ENCODE peak calls at places on chromosomes 7 and 10, in seven cellular contexts. One of them, this sample, is unnamed.

GRCh38 chr7:128891110-128891941 is 19.2 kb downstream of the KCP start:
- DNase-seq in fibroblast of pulmonary artery: no peak
- DNase-seq in activated naive CD4-positive, alpha-beta T cell: no peak
- DNase-seq in adrenal gland: no peak
- DNase-seq in stimulated activated CD4-positive, alpha-beta T cell treated with anti-CD3 and anti-CD28 coated beads, Interleukin-1b, Interleukin-23, amount 100 ng/mL, for 24 hours: no peak
- DNase-seq in GF-D8: no peak
- DNase-seq in activated T-helper 1 cell treated with Interleukin-2 at 50 U/mL for 16 hours: no peak
- DNase-seq in this sample: no peak

GRCh38 chr10:69840773-69841172 is 39.1 kb downstream of the COL13A1 start:
- DNase-seq in fibroblast of pulmonary artery: no peak
- DNase-seq in activated naive CD4-positive, alpha-beta T cell: no peak
- DNase-seq in adrenal gland: no peak
- DNase-seq in stimulated activated CD4-positive, alpha-beta T cell treated with anti-CD3 and anti-CD28 coated beads, Interleukin-1b, Interleukin-23, amount 100 ng/mL, for 24 hours: no peak
- DNase-seq in GF-D8: no peak
- DNase-seq in activated T-helper 1 cell treated with Interleukin-2 at 50 U/mL for 16 hours: no peak
- DNase-seq in this sample: no peak

GRCh38 chr7:102286237-102287081 is at the start of gene SH2B2:
- DNase-seq in fibroblast of pulmonary artery: peak
- DNase-seq in activated naive CD4-positive, alpha-beta T cell: no peak
- DNase-seq in adrenal gland: peak
- DNase-seq in stimulated activated CD4-positive, alpha-beta T cell treated with anti-CD3 and anti-CD28 coated beads, Interleukin-1b, Interleukin-23, amount 100 ng/mL, for 24 hours: no peak
- DNase-seq in GF-D8: peak
- DNase-seq in activated T-helper 1 cell treated with Interleukin-2 at 50 U/mL for 16 hours: peak
- DNase-seq in this sample: no peak

GRCh38 chr7:93150200-93150835 is 2.1 kb upstream of the SAMD9L start:
- DNase-seq in fibroblast of pulmonary artery: peak
- DNase-seq in activated naive CD4-positive, alpha-beta T cell: no peak
- DNase-seq in adrenal gland: no peak
- DNase-seq in stimulated activated CD4-positive, alpha-beta T cell treated with anti-CD3 and anti-CD28 coated beads, Interleukin-1b, Interleukin-23, amount 100 ng/mL, for 24 hours: no peak
- DNase-seq in GF-D8: no peak
- DNase-seq in activated T-helper 1 cell treated with Interleukin-2 at 50 U/mL for 16 hours: no peak
- DNase-seq in this sample: no peak

GRCh38 chr10:119667562-119668328 is 16.6 kb downstream of the BAG3 start:
- DNase-seq in fibroblast of pulmonary artery: peak
- DNase-seq in activated naive CD4-positive, alpha-beta T cell: no peak
- DNase-seq in adrenal gland: peak
- DNase-seq in stimulated activated CD4-positive, alpha-beta T cell treated with anti-CD3 and anti-CD28 coated beads, Interleukin-1b, Interleukin-23, amount 100 ng/mL, for 24 hours: no peak
- DNase-seq in GF-D8: no peak
- DNase-seq in activated T-helper 1 cell treated with Interleukin-2 at 50 U/mL for 16 hours: no peak
- DNase-seq in this sample: peak

GRCh38 chr7:105493928-105494325 is 28.1 kb downstream of the PUS7 start:
- DNase-seq in fibroblast of pulmonary artery: peak
- DNase-seq in activated naive CD4-positive, alpha-beta T cell: no peak
- DNase-seq in adrenal gland: no peak
- DNase-seq in stimulated activated CD4-positive, alpha-beta T cell treated with anti-CD3 and anti-CD28 coated beads, Interleukin-1b, Interleukin-23, amount 100 ng/mL, for 24 hours: no peak
- DNase-seq in GF-D8: no peak
- DNase-seq in activated T-helper 1 cell treated with Interleukin-2 at 50 U/mL for 16 hours: no peak
- DNase-seq in this sample: peak

GRCh38 chr10:100006241-100006886 is 3.4 kb downstream of the DNMBP start:
- DNase-seq in fibroblast of pulmonary artery: peak
- DNase-seq in activated naive CD4-positive, alpha-beta T cell: no peak
- DNase-seq in adrenal gland: peak
- DNase-seq in stimulated activated CD4-positive, alpha-beta T cell treated with anti-CD3 and anti-CD28 coated beads, Interleukin-1b, Interleukin-23, amount 100 ng/mL, for 24 hours: no peak
- DNase-seq in GF-D8: no peak
- DNase-seq in activated T-helper 1 cell treated with Interleukin-2 at 50 U/mL for 16 hours: no peak
- DNase-seq in this sample: peak

GRCh38 chr10:68208424-68209042 is 23.4 kb downstream of the ATOH7 start:
- DNase-seq in fibroblast of pulmonary artery: peak
- DNase-seq in activated naive CD4-positive, alpha-beta T cell: no peak
- DNase-seq in adrenal gland: peak
- DNase-seq in stimulated activated CD4-positive, alpha-beta T cell treated with anti-CD3 and anti-CD28 coated beads, Interleukin-1b, Interleukin-23, amount 100 ng/mL, for 24 hours: no peak
- DNase-seq in GF-D8: no peak
- DNase-seq in activated T-helper 1 cell treated with Interleukin-2 at 50 U/mL for 16 hours: no peak
- DNase-seq in this sample: peak

GRCh38 chr10:86374664-86375063 is 8.1 kb upstream of the GRID1 start:
- DNase-seq in fibroblast of pulmonary artery: no peak
- DNase-seq in activated naive CD4-positive, alpha-beta T cell: no peak
- DNase-seq in adrenal gland: no peak
- DNase-seq in stimulated activated CD4-positive, alpha-beta T cell treated with anti-CD3 and anti-CD28 coated beads, Interleukin-1b, Interleukin-23, amount 100 ng/mL, for 24 hours: no peak
- DNase-seq in GF-D8: no peak
- DNase-seq in activated T-helper 1 cell treated with Interleukin-2 at 50 U/mL for 16 hours: no peak
- DNase-seq in this sample: no peak

GRCh38 chr7:14902589-14902963 is at the start of gene DGKB:
- DNase-seq in fibroblast of pulmonary artery: peak
- DNase-seq in activated naive CD4-positive, alpha-beta T cell: no peak
- DNase-seq in adrenal gland: no peak
- DNase-seq in stimulated activated CD4-positive, alpha-beta T cell treated with anti-CD3 and anti-CD28 coated beads, Interleukin-1b, Interleukin-23, amount 100 ng/mL, for 24 hours: no peak
- DNase-seq in GF-D8: no peak
- DNase-seq in activated T-helper 1 cell treated with Interleukin-2 at 50 U/mL for 16 hours: no peak
- DNase-seq in this sample: no peak

GRCh38 chr7:98287486-98287959 is 6.0 kb downstream of the BRI3 start:
- DNase-seq in fibroblast of pulmonary artery: no peak
- DNase-seq in activated naive CD4-positive, alpha-beta T cell: no peak
- DNase-seq in adrenal gland: no peak
- DNase-seq in stimulated activated CD4-positive, alpha-beta T cell treated with anti-CD3 and anti-CD28 coated beads, Interleukin-1b, Interleukin-23, amount 100 ng/mL, for 24 hours: no peak
- DNase-seq in GF-D8: no peak
- DNase-seq in activated T-helper 1 cell treated with Interleukin-2 at 50 U/mL for 16 hours: no peak
- DNase-seq in this sample: no peak

GRCh38 chr7:27210441-27211083 is 10.7 kb upstream of the HOXA13 start:
- DNase-seq in fibroblast of pulmonary artery: peak
- DNase-seq in activated naive CD4-positive, alpha-beta T cell: no peak
- DNase-seq in adrenal gland: no peak
- DNase-seq in stimulated activated CD4-positive, alpha-beta T cell treated with anti-CD3 and anti-CD28 coated beads, Interleukin-1b, Interleukin-23, amount 100 ng/mL, for 24 hours: no peak
- DNase-seq in GF-D8: no peak
- DNase-seq in activated T-helper 1 cell treated with Interleukin-2 at 50 U/mL for 16 hours: no peak
- DNase-seq in this sample: no peak

GRCh38 chr10:119469325-119469707 is 73.2 kb downstream of the RGS10 start:
- DNase-seq in fibroblast of pulmonary artery: no peak
- DNase-seq in activated naive CD4-positive, alpha-beta T cell: no peak
- DNase-seq in adrenal gland: no peak
- DNase-seq in stimulated activated CD4-positive, alpha-beta T cell treated with anti-CD3 and anti-CD28 coated beads, Interleukin-1b, Interleukin-23, amount 100 ng/mL, for 24 hours: no peak
- DNase-seq in GF-D8: no peak
- DNase-seq in activated T-helper 1 cell treated with Interleukin-2 at 50 U/mL for 16 hours: no peak
- DNase-seq in this sample: no peak

GRCh38 chr7:108308913-108309312 is 147.3 kb downstream of the NRCAM start:
- DNase-seq in fibroblast of pulmonary artery: peak
- DNase-seq in activated naive CD4-positive, alpha-beta T cell: no peak
- DNase-seq in adrenal gland: peak
- DNase-seq in stimulated activated CD4-positive, alpha-beta T cell treated with anti-CD3 and anti-CD28 coated beads, Interleukin-1b, Interleukin-23, amount 100 ng/mL, for 24 hours: no peak
- DNase-seq in GF-D8: no peak
- DNase-seq in activated T-helper 1 cell treated with Interleukin-2 at 50 U/mL for 16 hours: no peak
- DNase-seq in this sample: no peak

GRCh38 chr10:5509236-5509635 is 9.9 kb upstream of the CALML5 start:
- DNase-seq in fibroblast of pulmonary artery: no peak
- DNase-seq in activated naive CD4-positive, alpha-beta T cell: no peak
- DNase-seq in adrenal gland: no peak
- DNase-seq in stimulated activated CD4-positive, alpha-beta T cell treated with anti-CD3 and anti-CD28 coated beads, Interleukin-1b, Interleukin-23, amount 100 ng/mL, for 24 hours: no peak
- DNase-seq in GF-D8: no peak
- DNase-seq in activated T-helper 1 cell treated with Interleukin-2 at 50 U/mL for 16 hours: no peak
- DNase-seq in this sample: no peak

GRCh38 chr10:123284022-123284421 is 129.8 kb downstream of the BUB3 start:
- DNase-seq in fibroblast of pulmonary artery: no peak
- DNase-seq in activated naive CD4-positive, alpha-beta T cell: no peak
- DNase-seq in adrenal gland: no peak
- DNase-seq in stimulated activated CD4-positive, alpha-beta T cell treated with anti-CD3 and anti-CD28 coated beads, Interleukin-1b, Interleukin-23, amount 100 ng/mL, for 24 hours: no peak
- DNase-seq in GF-D8: no peak
- DNase-seq in activated T-helper 1 cell treated with Interleukin-2 at 50 U/mL for 16 hours: no peak
- DNase-seq in this sample: no peak

GRCh38 chr7:158028971-158029370 is 558.7 kb downstream of the PTPRN2 start:
- DNase-seq in fibroblast of pulmonary artery: no peak
- DNase-seq in activated naive CD4-positive, alpha-beta T cell: no peak
- DNase-seq in adrenal gland: no peak
- DNase-seq in stimulated activated CD4-positive, alpha-beta T cell treated with anti-CD3 and anti-CD28 coated beads, Interleukin-1b, Interleukin-23, amount 100 ng/mL, for 24 hours: no peak
- DNase-seq in GF-D8: no peak
- DNase-seq in activated T-helper 1 cell treated with Interleukin-2 at 50 U/mL for 16 hours: no peak
- DNase-seq in this sample: no peak

GRCh38 chr10:1393481-1393880 is 337.3 kb downstream of the WDR37 start:
- DNase-seq in fibroblast of pulmonary artery: no peak
- DNase-seq in activated naive CD4-positive, alpha-beta T cell: no peak
- DNase-seq in adrenal gland: peak
- DNase-seq in stimulated activated CD4-positive, alpha-beta T cell treated with anti-CD3 and anti-CD28 coated beads, Interleukin-1b, Interleukin-23, amount 100 ng/mL, for 24 hours: no peak
- DNase-seq in GF-D8: no peak
- DNase-seq in activated T-helper 1 cell treated with Interleukin-2 at 50 U/mL for 16 hours: no peak
- DNase-seq in this sample: no peak

GRCh38 chr10:17562572-17562971 is 54.6 kb downstream of the HACD1 start:
- DNase-seq in fibroblast of pulmonary artery: peak
- DNase-seq in activated naive CD4-positive, alpha-beta T cell: no peak
- DNase-seq in adrenal gland: no peak
- DNase-seq in stimulated activated CD4-positive, alpha-beta T cell treated with anti-CD3 and anti-CD28 coated beads, Interleukin-1b, Interleukin-23, amount 100 ng/mL, for 24 hours: no peak
- DNase-seq in GF-D8: no peak
- DNase-seq in activated T-helper 1 cell treated with Interleukin-2 at 50 U/mL for 16 hours: no peak
- DNase-seq in this sample: no peak

GRCh38 chr7:112184455-112184854 is 21.7 kb downstream of the DOCK4 start:
- DNase-seq in fibroblast of pulmonary artery: no peak
- DNase-seq in activated naive CD4-positive, alpha-beta T cell: no peak
- DNase-seq in adrenal gland: no peak
- DNase-seq in stimulated activated CD4-positive, alpha-beta T cell treated with anti-CD3 and anti-CD28 coated beads, Interleukin-1b, Interleukin-23, amount 100 ng/mL, for 24 hours: no peak
- DNase-seq in GF-D8: no peak
- DNase-seq in activated T-helper 1 cell treated with Interleukin-2 at 50 U/mL for 16 hours: no peak
- DNase-seq in this sample: no peak

This sample was measured in HS-5.